ENCODE peak calls at places on chromosomes 11 and 22, in six cellular contexts. T is stomach, G is BJ, F is AG04450, H is left ventricle myocardium inferior, Q is astrocyte of the spinal cord. M is an unnamed sample.

GRCh38 chr11:96254087-96254486 is 88.9 kb downstream of the MAML2 start:
- DNase-seq in T (no peak), G (no peak), F (no peak), H (no peak), Q (peak), M (no peak)

GRCh38 chr11:97364047-97364446 is 974.2 kb downstream of the JRKL start:
- DNase-seq in T (no peak), G (no peak), F (no peak), H (no peak), Q (peak), M (peak)

GRCh38 chr11:30422389-30422788 is 99.5 kb downstream of the ARL14EP start:
- DNase-seq in T (no peak), G (no peak), F (no peak), H (no peak), Q (no peak), M (no peak)

GRCh38 chr11:110349109-110349996 is 52.9 kb upstream of the RDX start:
- DNase-seq in T (no peak), G (no peak), F (no peak), H (no peak), Q (no peak), M (no peak)

GRCh38 chr11:16136792-16137395 is 219.5 kb downstream of the SOX6 start:
- DNase-seq in T (no peak), G (no peak), F (no peak), H (no peak), Q (no peak), M (no peak)

GRCh38 chr11:76215946-76216345 is 9.6 kb upstream of the WNT11 start:
- DNase-seq in T (no peak), G (no peak), F (no peak), H (peak), Q (no peak), M (peak)

GRCh38 chr11:130592056-130592455 is 143.6 kb downstream of the ADAMTS15 start:
- DNase-seq in T (no peak), G (no peak), F (no peak), H (no peak), Q (peak), M (peak)

GRCh38 chr22:44862981-44863860 is 110.8 kb downstream of the ARHGAP8 start:
- DNase-seq in T (no peak), G (no peak), F (no peak), H (no peak), Q (no peak), M (no peak)

GRCh38 chr22:49768961-49769690 is 58.5 kb downstream of the BRD1 start:
- DNase-seq in T (no peak), G (no peak), F (peak), H (peak), Q (no peak), M (peak)

DNA sequence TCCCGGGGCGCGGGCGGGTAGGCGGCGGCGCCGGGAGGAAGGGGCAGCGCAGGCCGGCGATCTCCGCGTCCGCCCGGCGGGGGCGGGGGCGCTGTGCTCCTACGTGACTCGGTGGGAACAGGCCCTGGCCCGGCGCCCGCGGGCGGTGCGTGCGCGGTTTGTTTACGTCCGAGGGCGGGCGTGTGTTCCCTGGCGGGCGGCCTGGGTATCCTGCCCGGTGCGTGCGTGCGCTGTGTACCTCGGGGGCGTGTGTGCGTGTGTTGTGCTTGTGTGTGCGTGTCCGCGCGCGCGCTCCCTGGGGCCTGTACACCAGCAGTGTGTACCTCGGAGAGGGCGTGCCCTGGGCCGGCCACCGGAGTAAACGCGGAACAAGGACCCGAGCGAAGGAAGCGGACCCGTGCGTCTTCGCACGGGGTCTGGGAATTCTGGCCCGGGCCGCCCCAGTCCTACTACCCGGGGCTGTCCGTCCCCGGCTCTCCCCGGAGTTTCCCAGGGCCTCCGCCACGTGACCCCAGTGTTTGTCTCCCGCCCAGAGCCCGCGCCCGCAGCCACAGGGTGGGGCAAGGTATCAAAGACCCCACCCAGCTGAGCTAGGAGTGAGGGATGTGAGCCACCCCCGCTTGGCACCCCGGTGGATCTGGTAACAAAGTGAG is 769 bp downstream of the MAFF start:
- DNase-seq in T (peak), G (no peak), F (peak), H (peak), Q (peak), M (peak)
- TF ChIP-seq CTCF in T (peak), G (no peak), F (no peak), H (peak), Q (no peak), M (no peak)

GRCh38 chr11:9601876-9602199 is 28.4 kb downstream of the WEE1 start:
- DNase-seq in T (no peak), G (no peak), F (no peak), H (no peak), Q (no peak), M (no peak)
- H3K4me3 ChIP-seq in T (no peak), G (no peak), F (no peak), H (no peak), Q (no peak), M (no peak)

DNA sequence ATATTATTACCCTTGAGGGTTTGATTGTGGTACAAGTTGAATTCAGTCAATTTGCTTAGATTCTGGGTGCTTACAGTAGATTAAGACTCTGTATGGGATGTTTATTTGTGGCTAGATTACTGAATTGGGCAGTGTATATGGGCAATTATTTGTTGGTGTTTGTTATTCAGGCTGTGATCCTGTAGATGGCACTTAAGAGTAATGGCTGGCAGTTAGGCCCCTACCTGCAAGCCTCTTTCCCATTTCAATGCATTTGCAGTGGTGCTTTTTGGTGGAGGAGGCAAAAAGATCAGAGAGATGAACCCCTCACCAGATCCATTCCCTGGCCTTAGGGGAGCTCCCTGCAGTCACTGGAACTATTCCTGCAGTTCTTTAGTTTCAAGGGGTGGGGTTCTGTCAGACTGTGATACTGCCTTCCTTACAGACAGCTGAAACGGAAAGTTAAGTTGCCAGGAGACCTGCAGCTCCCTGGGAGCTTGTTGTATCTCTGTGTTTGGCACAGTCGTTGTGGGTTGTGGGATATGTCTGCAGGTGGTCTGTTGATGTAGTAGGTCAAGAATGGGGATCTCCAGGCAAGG is 199.5 kb downstream of the AASDHPPT start:
- DNase-seq in T (no peak), G (no peak), F (no peak), H (no peak), Q (peak), M (peak)
- TF ChIP-seq CTCF in T (no peak), G (peak), F (peak), H (no peak), Q (peak), M (peak)

GRCh38 chr11:19162946-19163345 is 38.8 kb downstream of the CSRP3 start:
- DNase-seq in T (no peak), G (no peak), F (no peak), H (no peak), Q (no peak), M (no peak)

GRCh38 chr11:19160839-19161238 is 40.9 kb downstream of the CSRP3 start:
- DNase-seq in T (no peak), G (no peak), F (no peak), H (no peak), Q (no peak), M (peak)

GRCh38 chr11:19163627-19164026 is 38.2 kb downstream of the CSRP3 start:
- DNase-seq in T (no peak), G (no peak), F (no peak), H (no peak), Q (no peak), M (no peak)

GRCh38 chr11:19164230-19164855 is 37.4 kb downstream of the CSRP3 start:
- DNase-seq in T (no peak), G (no peak), F (no peak), H (no peak), Q (no peak), M (no peak)

GRCh38 chr11:19161651-19162050 is 40.1 kb downstream of the CSRP3 start:
- DNase-seq in T (no peak), G (no peak), F (no peak), H (no peak), Q (no peak), M (no peak)
- H3K4me3 ChIP-seq in T (no peak), G (no peak), F (no peak), H (no peak), Q (no peak), M (no peak)